ENCODE peak calls at places on chromosome 9, in seven cellular contexts. H, Q, D, E, J, C and L are unnamed samples.

GRCh38 chr9:18490591-18491370 is 16.8 kb downstream of the ADAMTSL1 start:
- DNase-seq in H (no peak), Q (peak), D (no peak), E (no peak), J (no peak), C (no peak), L (peak)

GRCh38 chr9:76161546-76161945 is 232.7 kb downstream of the RFK start:
- DNase-seq in H (no peak), Q (peak), D (no peak), E (peak), J (no peak), C (no peak), L (peak)

GRCh38 chr9:37954581-37954981 is 50.7 kb upstream of the SLC25A51 start:
- DNase-seq in H (no peak), Q (no peak), D (no peak), E (no peak), J (no peak), C (no peak), L (no peak)

GRCh38 chr9:76161103-76161502 is 233.1 kb downstream of the RFK start:
- DNase-seq in H (no peak), Q (no peak), D (no peak), E (no peak), J (no peak), C (no peak), L (no peak)

GRCh38 chr9:129124507-129125069 is 13.4 kb downstream of the PTPA start:
- DNase-seq in H (no peak), Q (no peak), D (no peak), E (no peak), J (no peak), C (no peak), L (no peak)

GRCh38 chr9:114805670-114806551 is at the start of gene TNFSF15:
- DNase-seq in H (peak), Q (no peak), D (peak), E (peak), J (no peak), C (no peak), L (no peak)

GRCh38 chr9:135342206-135343130 is 137.1 kb upstream of the PPP1R26 start:
- DNase-seq in H (peak), Q (no peak), D (no peak), E (no peak), J (no peak), C (no peak), L (no peak)

GRCh38 chr9:2602704-2603116 is 18.9 kb upstream of the VLDLR start:
- DNase-seq in H (no peak), Q (no peak), D (no peak), E (peak), J (no peak), C (peak), L (no peak)

GRCh38 chr9:121671612-121672155 is 20.2 kb downstream of the DAB2IP start:
- DNase-seq in H (no peak), Q (peak), D (no peak), E (no peak), J (no peak), C (no peak), L (peak)

GRCh38 chr9:87678650-87679355 is 47.1 kb upstream of the CTSL start:
- DNase-seq in H (peak), Q (peak), D (peak), E (peak), J (no peak), C (peak), L (no peak)

GRCh38 chr9:111903996-111904395 is 7.4 kb downstream of the UGCG start:
- DNase-seq in H (no peak), Q (no peak), D (no peak), E (no peak), J (no peak), C (peak), L (no peak)

GRCh38 chr9:111900081-111900805 is 3.6 kb downstream of the UGCG start:
- DNase-seq in H (no peak), Q (no peak), D (no peak), E (no peak), J (no peak), C (no peak), L (no peak)

GRCh38 chr9:111904889-111905288 is 8.3 kb downstream of the UGCG start:
- DNase-seq in H (no peak), Q (no peak), D (no peak), E (no peak), J (no peak), C (no peak), L (no peak)

GRCh38 chr9:111900934-111901612 is 4.5 kb downstream of the UGCG start:
- DNase-seq in H (no peak), Q (no peak), D (no peak), E (no peak), J (no peak), C (no peak), L (no peak)

GRCh38 chr9:111902396-111903147 is 6.0 kb downstream of the UGCG start:
- DNase-seq in H (no peak), Q (no peak), D (no peak), E (no peak), J (no peak), C (no peak), L (no peak)
- H3K4me3 ChIP-seq in H (peak), Q (no peak), D (no peak), E (no peak), J (no peak), C (no peak), L (peak)

DNA sequence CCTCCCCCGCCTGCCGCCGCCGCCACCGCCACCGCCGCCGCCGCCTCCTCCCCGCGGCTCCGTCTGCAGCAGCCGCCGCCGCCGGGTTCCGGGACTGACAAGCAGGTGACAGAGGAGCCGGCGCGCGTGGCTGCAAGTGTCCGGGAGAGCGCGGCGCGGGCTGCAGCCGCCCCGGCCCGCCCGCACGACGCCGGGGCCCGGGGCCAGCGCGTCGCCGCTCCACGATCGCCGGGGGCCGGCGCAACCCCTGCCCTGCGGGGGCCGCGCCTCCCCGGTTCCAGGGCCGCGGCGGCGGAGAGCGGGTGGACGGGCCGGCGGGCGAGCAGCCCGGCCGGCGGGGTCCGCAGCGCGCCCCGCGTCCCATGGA is 343 bp downstream of the LMX1B start:
- DNase-seq in H (peak), Q (no peak), D (no peak), E (no peak), J (no peak), C (peak), L (no peak)
- H3K4me3 ChIP-seq in H (no peak), Q (no peak), D (no peak), E (no peak), J (no peak), C (no peak), L (no peak)

DNA sequence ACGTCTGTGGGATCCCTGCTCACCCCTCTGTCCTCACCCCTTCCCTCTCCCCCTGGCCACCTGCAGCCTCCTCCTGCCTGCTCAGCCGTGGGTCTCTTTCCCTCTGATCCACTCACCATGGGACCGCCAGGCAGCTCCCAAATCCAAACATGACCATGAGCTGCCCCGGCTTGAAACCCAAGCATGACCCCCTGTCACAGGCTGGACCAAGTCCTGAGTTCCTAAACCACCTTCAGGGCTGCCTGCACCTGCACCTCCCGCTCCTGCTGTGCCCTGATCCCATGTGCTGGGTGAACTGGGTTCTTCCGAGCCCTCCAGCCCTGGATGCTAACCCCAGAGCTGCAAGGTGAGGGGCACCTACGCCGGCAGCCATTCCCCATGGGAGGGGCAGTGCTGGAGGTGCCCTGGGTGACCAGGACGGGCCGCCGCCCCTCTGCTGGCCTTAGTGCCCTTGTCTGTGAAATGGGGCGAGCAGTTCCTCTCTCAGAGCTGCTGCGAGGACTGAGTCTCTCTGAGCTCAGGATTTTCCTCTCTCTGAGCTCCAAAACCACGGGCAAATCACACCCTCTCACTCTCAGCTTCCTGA is 149.6 kb downstream of the GAPVD1 start:
- DNase-seq in H (peak), Q (no peak), D (no peak), E (no peak), J (no peak), C (no peak), L (no peak)
- H3K4me3 ChIP-seq in H (peak), Q (no peak), D (no peak), E (no peak), J (no peak), C (no peak), L (no peak)

DNA sequence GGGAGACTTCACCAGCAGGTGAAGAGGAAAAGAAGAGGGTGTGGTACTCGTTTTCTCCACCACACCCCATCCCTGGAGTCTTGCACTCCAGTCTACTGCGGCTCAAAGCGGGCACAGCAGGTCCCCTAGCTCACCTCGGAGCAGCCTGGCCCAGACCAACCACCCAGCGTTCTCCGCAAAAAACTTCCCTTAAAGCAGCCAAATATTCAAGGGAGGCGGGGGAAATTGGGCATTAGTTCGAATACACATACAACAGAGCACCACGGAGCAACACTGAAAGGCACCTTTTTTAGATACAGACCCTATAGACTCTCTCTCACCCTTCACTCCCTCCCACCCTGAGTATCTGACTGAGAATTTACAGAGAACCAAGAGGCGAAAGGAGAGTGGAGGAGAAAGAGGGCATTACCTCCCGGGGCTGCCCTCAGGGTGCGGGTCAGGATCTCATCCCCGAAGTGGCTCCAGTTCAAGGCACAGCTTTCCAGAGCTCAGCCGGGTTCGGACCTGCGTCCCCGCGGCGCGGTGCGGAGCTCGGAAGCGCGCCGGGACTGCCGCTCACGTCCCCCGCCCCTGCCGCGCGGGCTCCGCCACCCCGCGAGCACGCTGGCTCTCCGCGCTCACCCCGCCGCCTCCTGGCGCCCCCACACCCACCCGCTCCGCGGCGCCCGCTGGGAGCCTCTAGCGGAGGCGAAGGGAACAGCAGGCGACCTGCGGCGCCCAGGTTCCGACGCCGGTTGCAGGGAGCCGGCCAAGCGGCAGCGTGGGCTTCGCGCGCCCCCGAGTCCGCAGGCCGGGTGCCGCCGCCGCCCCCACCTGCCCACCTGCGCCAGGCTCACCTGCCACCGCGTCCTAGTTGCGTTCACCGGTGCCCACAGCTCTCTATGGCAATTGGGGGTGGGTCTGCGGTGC is 1638.7 kb upstream of the C9orf72 start:
- DNase-seq in H (peak), Q (no peak), D (peak), E (peak), J (no peak), C (peak), L (no peak)
- H3K4me3 ChIP-seq in H (peak), Q (no peak), D (peak), E (peak), J (no peak), C (peak), L (peak)

GRCh38 chr9:96048954-96049831 is 173.7 kb downstream of the ERCC6L2 start:
- DNase-seq in H (no peak), Q (no peak), D (no peak), E (no peak), J (no peak), C (no peak), L (no peak)

GRCh38 chr9:96047741-96048115 is 172.2 kb downstream of the ERCC6L2 start:
- DNase-seq in H (no peak), Q (no peak), D (no peak), E (peak), J (no peak), C (no peak), L (no peak)

GRCh38 chr9:96047116-96047639 is 171.7 kb downstream of the ERCC6L2 start:
- DNase-seq in H (no peak), Q (no peak), D (no peak), E (no peak), J (no peak), C (no peak), L (no peak)

GRCh38 chr9:96050048-96050875 is 174.8 kb downstream of the ERCC6L2 start:
- DNase-seq in H (no peak), Q (no peak), D (no peak), E (no peak), J (no peak), C (no peak), L (no peak)

DNA sequence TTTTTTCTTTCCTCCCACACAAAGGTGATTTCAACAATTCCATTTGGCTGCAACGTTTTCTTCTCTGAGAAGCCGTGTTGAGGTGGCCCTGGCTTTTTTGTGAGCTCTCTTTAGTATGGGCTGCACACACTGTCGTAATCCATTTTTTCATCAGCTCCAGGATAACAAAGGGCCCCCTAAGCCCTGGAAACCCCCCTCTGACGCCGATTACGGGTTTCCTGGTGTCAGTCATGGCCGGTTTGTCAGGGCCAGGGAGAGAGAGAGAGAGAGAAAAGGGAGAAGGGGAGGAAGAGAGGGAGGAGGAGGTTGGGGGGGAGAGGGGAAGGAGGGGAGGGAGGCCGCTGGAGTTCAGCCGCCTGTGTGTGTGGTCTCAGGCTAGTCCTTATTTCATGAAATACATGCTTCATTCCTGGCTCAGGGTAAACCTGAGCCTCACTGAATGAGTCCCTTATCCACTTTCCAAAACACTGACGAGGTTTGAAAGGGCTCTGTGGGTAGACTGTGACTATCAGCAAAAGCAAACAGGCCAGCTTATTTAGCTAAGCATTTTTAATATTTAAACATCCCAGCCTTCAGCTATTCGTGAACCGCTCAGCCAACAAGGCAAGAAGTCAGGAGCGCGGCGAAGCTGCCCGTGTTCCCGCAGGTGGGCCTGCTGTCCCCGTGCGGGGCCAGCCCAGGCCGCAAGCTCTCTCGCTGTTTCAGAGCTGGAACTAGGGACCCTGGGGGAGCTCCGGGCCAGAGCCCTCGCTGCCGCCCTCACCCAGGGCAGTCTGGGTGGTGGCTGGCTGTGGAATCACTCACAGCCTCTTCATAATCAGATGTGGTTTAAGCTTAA is 172.8 kb downstream of the ERCC6L2 start:
- DNase-seq in H (peak), Q (no peak), D (no peak), E (peak), J (no peak), C (peak), L (no peak)
- H3K4me3 ChIP-seq in H (peak), Q (no peak), D (no peak), E (no peak), J (no peak), C (no peak), L (no peak)

DNA sequence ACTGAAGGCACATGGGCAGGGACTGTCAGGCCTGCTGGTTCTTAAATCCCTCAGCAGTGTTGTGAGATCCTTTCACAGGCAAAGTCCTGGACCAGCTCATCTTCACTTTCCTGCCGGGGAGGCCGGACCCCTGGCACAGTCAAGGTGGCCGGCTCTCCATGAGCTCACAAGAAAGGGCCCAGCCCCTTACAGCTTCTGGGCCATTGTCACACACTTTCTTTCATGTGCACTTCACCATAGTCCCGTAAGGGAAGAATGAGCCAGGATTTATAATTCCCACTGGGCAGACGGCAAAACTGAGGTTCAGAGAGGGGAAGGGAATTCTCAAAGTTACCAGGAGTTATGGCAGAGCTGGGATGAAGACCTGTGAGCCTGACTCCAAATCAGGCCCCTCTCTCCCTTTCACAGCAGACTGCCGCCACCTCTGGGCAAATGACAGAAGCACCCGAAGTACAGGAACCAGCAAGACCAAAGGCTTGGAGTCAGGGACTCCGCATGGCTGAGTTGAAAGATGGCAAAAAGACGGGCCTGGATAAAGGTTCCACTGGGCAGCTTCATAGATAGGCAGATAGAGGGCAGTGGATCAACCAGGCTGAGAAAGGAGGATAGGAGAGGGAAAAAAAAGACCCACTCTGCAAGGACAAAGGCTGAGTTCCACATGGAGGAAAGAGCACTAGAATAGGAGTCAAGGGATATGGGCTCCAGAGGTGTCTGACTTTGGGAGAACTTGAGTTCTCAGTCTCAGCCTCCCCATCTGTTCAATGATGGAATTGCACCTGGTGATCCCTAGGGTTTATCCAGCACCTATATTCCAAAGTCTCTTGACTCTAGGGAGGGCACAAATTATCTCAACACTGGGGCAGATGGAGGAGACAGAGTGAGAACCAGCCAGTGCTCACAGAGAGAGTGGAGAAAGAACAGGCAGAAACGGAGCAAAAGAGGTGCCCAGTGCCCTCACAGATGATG is 128.7 kb downstream of the PAX5 start:
- DNase-seq in H (no peak), Q (no peak), D (no peak), E (peak), J (no peak), C (no peak), L (no peak)
- H3K4me3 ChIP-seq in H (no peak), Q (no peak), D (no peak), E (no peak), J (no peak), C (no peak), L (no peak)

GRCh38 chr9:5622019-5622418 is 6.9 kb upstream of the RIC1 start:
- DNase-seq in H (no peak), Q (peak), D (no peak), E (no peak), J (no peak), C (no peak), L (peak)
- H3K4me3 ChIP-seq in H (no peak), Q (no peak), D (no peak), E (no peak), J (no peak), C (no peak), L (no peak)

GRCh38 chr9:16729656-16730055 is 140.8 kb downstream of the BNC2 start:
- DNase-seq in H (no peak), Q (no peak), D (no peak), E (peak), J (no peak), C (no peak), L (no peak)

GRCh38 chr9:16727452-16728127 is 142.9 kb downstream of the BNC2 start:
- DNase-seq in H (peak), Q (no peak), D (no peak), E (no peak), J (no peak), C (no peak), L (no peak)

GRCh38 chr9:16726718-16727451 is 143.6 kb downstream of the BNC2 start:
- DNase-seq in H (peak), Q (peak), D (peak), E (peak), J (no peak), C (peak), L (peak)

GRCh38 chr9:16730162-16730561 is 140.3 kb downstream of the BNC2 start:
- DNase-seq in H (no peak), Q (no peak), D (no peak), E (no peak), J (no peak), C (no peak), L (no peak)

GRCh38 chr9:16728128-16728505 is 142.4 kb downstream of the BNC2 start:
- DNase-seq in H (no peak), Q (no peak), D (no peak), E (no peak), J (no peak), C (no peak), L (no peak)
- H3K4me3 ChIP-seq in H (peak), Q (peak), D (peak), E (no peak), J (no peak), C (peak), L (peak)

GRCh38 chr9:124012368-124013262 is 1.0 kb downstream of the LHX2 start:
- DNase-seq in H (peak), Q (no peak), D (no peak), E (no peak), J (no peak), C (no peak), L (no peak)
- H3K4me3 ChIP-seq in H (no peak), Q (peak), D (peak), E (peak), J (no peak), C (no peak), L (no peak)